ENCODE peak calls at places on chromosome 2, in seven cellular contexts. L, D, B, P, O, Y and W are unnamed samples.

GRCh38 chr2:85278361-85278760 is 49.4 kb downstream of the TGOLN2 start:
- DNase-seq in O (no peak), D (no peak), L (peak; percentile 31), P (no peak), B (peak; percentile 84), Y (no peak), W (no peak)

GRCh38 chr2:85427300-85427699 is 8.8 kb downstream of the SH2D6 start:
- DNase-seq in Y (no peak), L (no peak), D (no peak), B (no peak), P (no peak), O (peak; percentile 81), W (no peak)

GRCh38 chr2:216340280-216340631 is 32.0 kb downstream of the MARCHF4 start:
- DNase-seq in D (no peak), O (no peak), Y (no peak), P (no peak), B (no peak), L (no peak), W (no peak)

GRCh38 chr2:37671013-37671815 is at the start of gene CDC42EP3:
- DNase-seq in P (peak; percentile 69), L (peak; percentile 33), D (peak; percentile 64), O (peak; percentile 82), B (no peak), Y (peak; percentile 86), W (peak; percentile 53)

GRCh38 chr2:230849633-230850357 is 14.9 kb upstream of the ITM2C start:
- DNase-seq in L (peak; percentile 44), O (no peak), B (no peak), P (no peak), D (peak; percentile 49), Y (peak; percentile 72), W (no peak)

GRCh38 chr2:241763551-241764271 is 12.9 kb upstream of the GAL3ST2 start:
- DNase-seq in Y (no peak), B (no peak), D (peak; percentile 31), P (no peak), L (no peak), O (no peak), W (no peak)

GRCh38 chr2:239106314-239106908 is 258.5 kb downstream of the TWIST2 start:
- DNase-seq in L (peak; percentile 71), D (no peak), B (peak; percentile 63), O (no peak), Y (peak; percentile 34), P (peak; percentile 21), W (no peak)

GRCh38 chr2:105125920-105126319 is 88.1 kb downstream of the MRPS9 start:
- DNase-seq in P (no peak), O (no peak), Y (no peak), D (no peak), B (no peak), L (no peak), W (no peak)

GRCh38 chr2:240366901-240367300 is 68.6 kb upstream of the GPC1 start:
- DNase-seq in Y (no peak), D (no peak), P (no peak), O (no peak), L (no peak), B (no peak), W (no peak)

GRCh38 chr2:152549428-152549827 is 167.8 kb downstream of the PRPF40A start:
- DNase-seq in B (peak; percentile 33), O (no peak), P (no peak), L (no peak), Y (no peak), D (no peak), W (no peak)

GRCh38 chr2:1556776-1557466 is 143.7 kb downstream of the TPO start:
- DNase-seq in D (no peak), Y (no peak), O (no peak), P (no peak), L (peak; percentile 52), B (peak; percentile 81), W (no peak)

GRCh38 chr2:46964835-46965560 is 49.4 kb upstream of the MCFD2 start:
- DNase-seq in Y (no peak), D (no peak), O (no peak), P (no peak), B (no peak), L (peak; percentile 57), W (no peak)

GRCh38 chr2:46963961-46964673 is 48.5 kb upstream of the MCFD2 start:
- DNase-seq in Y (no peak), D (no peak), L (peak; percentile 48), B (no peak), O (no peak), P (no peak), W (no peak)

GRCh38 chr2:46967990-46968647 is 52.5 kb upstream of the MCFD2 start:
- DNase-seq in B (peak; percentile 85), D (no peak), L (peak; percentile 94), Y (peak; percentile 73), P (no peak), O (no peak), W (no peak)

GRCh38 chr2:46963210-46963609 is 47.6 kb upstream of the MCFD2 start:
- DNase-seq in O (no peak), L (no peak), D (no peak), B (no peak), Y (no peak), P (no peak), W (no peak)

DNA sequence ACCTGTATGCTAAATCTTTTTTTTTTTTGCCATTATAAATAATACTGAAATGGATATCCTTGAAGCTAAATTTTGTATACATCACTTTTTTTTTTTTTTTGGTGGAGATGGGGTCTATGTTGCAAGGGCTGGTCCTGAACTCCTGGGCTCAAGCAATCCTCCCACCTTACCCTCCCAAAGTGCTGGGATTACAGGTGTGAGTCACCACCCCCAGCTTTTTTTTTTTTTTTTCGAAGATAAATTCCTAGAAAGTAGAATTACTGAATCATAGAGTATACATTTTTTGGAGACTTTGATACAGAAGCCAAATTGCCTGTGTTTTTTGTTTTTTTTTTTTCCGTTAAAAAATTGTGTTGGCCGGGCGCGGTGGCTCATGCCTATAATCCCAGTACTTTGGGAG is 51.0 kb upstream of the MCFD2 start:
- DNase-seq in D (no peak), O (no peak), B (no peak), Y (no peak), L (no peak), P (no peak), W (no peak)
- H3K27ac ChIP-seq in D (no peak overlapping the region), O (peak overlapping the region; percentile 65), B (peak overlapping the region; percentile 47), Y (no peak overlapping the region), L (no peak overlapping the region), P (no peak overlapping the region), W (no peak overlapping the region)

DNA sequence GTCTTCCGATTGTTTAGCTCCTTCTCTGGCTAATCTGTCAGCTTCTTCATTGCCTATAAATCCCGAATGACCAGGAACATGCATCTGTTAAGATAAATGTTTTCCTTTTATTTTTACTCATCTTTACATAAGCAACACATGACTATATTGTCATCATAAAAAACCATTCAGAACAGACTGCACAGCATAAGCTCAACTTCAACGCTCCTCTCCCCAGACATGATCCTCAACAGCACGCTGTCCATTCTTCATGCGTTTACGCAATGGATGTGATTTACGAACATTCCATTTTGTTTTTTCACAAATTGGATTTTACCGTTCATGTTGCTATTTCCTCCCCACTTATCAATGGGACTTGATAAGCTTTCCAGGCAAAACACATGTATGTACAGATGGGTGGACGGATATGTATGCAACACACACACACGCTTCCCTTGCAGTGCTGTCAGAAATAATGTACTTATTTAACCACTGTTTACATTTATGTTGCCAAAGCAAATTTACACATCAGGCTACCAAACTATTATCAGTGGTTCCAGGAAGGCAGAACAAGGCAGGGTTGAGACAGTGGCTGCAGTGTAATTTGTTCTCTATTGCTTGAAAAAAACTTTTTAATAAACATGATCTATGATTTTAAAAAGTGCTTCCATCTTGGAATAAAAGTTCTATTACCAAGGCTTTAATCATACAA is 12.2 kb downstream of the RNASEH1 start:
- DNase-seq in D (no peak), Y (no peak), B (no peak), L (no peak), P (no peak), O (no peak), W (no peak)
- H3K4me3 ChIP-seq in D (no peak overlapping the region), Y (no peak overlapping the region), B (no peak overlapping the region), L (no peak overlapping the region), P (no peak overlapping the region), O (no peak overlapping the region), W (no peak overlapping the region)

DNA sequence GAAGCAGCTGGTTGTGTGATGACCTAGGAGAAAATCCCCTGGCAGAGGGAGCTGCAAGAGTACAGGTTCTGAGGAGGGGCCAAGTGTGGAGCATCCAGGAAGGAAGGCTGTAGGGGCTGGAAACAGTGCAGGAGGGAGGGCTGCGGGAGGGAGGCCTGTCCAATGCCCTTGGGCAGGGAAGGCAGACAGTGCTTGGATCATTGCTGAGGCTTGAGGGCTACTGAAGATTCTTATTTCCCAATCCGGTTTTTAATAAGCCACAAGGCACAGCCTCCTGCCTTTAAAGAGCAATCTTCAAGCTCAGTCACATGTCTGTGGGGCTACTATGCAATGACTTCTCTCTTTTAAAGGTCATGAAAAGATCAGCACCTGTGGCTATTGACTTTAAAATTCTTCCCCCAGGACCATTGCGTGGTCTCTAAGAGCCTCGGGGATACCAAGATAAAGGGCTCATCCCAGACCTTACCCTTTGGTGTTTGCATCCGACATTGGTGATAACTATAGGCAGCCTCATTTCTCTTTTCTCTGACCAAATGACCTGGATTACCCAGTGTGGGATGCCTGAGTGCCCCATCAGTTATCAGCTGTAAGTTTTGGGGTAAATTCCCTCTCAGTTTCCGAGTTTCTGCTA is 149.6 kb downstream of the DOCK10 start:
- DNase-seq in O (no peak), P (no peak), D (no peak), L (no peak), B (no peak), Y (no peak), W (no peak)
- H3K36me3 ChIP-seq in O (no peaks in the 10 kb centered on the region), P (no peaks in the 10 kb centered on the region), D (peaks cover 24% of the 10 kb centered on the region), L (no peaks in the 10 kb centered on the region), B (no peaks in the 10 kb centered on the region), Y (no peaks in the 10 kb centered on the region), W (peaks cover 7% of the 10 kb centered on the region)

GRCh38 chr2:234426616-234427015 is 70.3 kb downstream of the ARL4C start:
- DNase-seq in P (no peak), Y (no peak), L (no peak), B (no peak), D (peak; percentile 13), O (no peak), W (no peak)

GRCh38 chr2:234427081-234428058 is 69.5 kb downstream of the ARL4C start:
- DNase-seq in O (no peak), D (peak; percentile 44), P (peak; percentile 68), B (peak; percentile 90), Y (no peak), L (peak; percentile 92), W (no peak)

GRCh38 chr2:234423884-234424283 is 73.0 kb downstream of the ARL4C start:
- DNase-seq in O (no peak), B (no peak), Y (no peak), D (peak; percentile 17), L (no peak), P (no peak), W (no peak)

GRCh38 chr2:234422895-234423505 is 73.9 kb downstream of the ARL4C start:
- DNase-seq in Y (no peak), D (peak; percentile 88), P (no peak), O (no peak), B (no peak), L (no peak), W (peak; percentile 84)

DNA sequence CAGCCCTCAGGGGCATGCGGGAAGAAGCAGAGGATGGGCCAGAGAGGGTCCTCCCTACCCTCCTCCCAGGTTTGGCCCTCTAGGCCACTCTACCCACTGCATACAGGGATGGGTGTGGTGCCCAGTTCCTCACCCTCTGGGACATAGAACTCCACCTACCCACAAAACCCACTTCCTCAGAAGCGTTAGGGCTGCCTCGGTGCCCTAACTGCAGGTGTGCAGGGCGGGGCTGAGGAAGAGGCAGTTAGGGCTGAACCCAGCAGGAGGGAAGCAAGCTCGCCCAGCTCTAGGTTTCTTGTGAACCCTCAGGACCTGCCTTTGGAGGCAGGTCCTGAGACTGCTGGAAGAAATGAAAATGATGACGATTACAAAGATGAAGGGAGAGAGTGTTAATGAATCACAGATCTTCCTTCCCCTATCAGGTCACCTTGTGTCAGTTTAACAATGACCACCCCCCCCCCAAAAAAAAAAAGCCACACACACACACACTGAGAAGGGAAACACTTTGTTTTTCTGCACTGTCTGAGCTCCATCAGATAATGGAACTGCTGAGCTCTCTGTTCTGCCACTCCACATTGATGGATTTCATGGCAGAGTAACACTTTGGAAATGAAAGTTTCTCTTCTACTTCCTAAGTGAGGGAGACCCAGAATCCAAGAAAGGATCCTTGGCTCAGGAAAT is 70.8 kb downstream of the ARL4C start:
- DNase-seq in P (no peak), B (no peak), Y (no peak), L (no peak), D (peak; percentile 91), O (no peak), W (peak; percentile 92)
- H3K27ac ChIP-seq in P (no peak overlapping the region), B (no peak overlapping the region), Y (no peak overlapping the region), L (no peak overlapping the region), D (peak overlapping the region; percentile 84), O (no peak overlapping the region), W (peak overlapping the region; percentile 93)